ENCODE peak calls at places on chromosomes 2 and 18, in eight cellular contexts. One of them, this sample, is unnamed.

GRCh38 chr2:11750422-11750821 is 4.0 kb downstream of the LPIN1 start:
- DNase-seq in transverse colon: no peak
- DNase-seq in A549: no peak
- DNase-seq in tibial nerve: no peak
- DNase-seq in stomach: no peak
- DNase-seq in GM12878: peak; percentile 70
- DNase-seq in H1: no peak
- DNase-seq in K562: no peak
- DNase-seq in this sample: no peak

GRCh38 chr18:34224423-34225217 is at the start of gene NOL4:
- DNase-seq in H1: peak; percentile 93
- DNase-seq in GM12878: no peak
- DNase-seq in transverse colon: peak; percentile 60
- DNase-seq in stomach: peak; percentile 45
- DNase-seq in tibial nerve: no peak
- DNase-seq in K562: no peak
- DNase-seq in A549: peak; percentile 4
- DNase-seq in this sample: peak; percentile 85

GRCh38 chr18:26335139-26335933 is 109.1 kb downstream of the TAF4B start:
- DNase-seq in tibial nerve: no peak
- DNase-seq in GM12878: no peak
- DNase-seq in stomach: no peak
- DNase-seq in transverse colon: no peak
- DNase-seq in K562: no peak
- DNase-seq in H1: no peak
- DNase-seq in A549: no peak
- DNase-seq in this sample: no peak

GRCh38 chr2:171172980-171173542 is 12.4 kb upstream of the TLK1 start:
- DNase-seq in H1: no peak
- DNase-seq in A549: no peak
- DNase-seq in GM12878: no peak
- DNase-seq in K562: no peak
- DNase-seq in stomach: no peak
- DNase-seq in tibial nerve: no peak
- DNase-seq in transverse colon: no peak
- DNase-seq in this sample: no peak

GRCh38 chr2:235928751-235929370 is 239.3 kb downstream of the GBX2 start:
- DNase-seq in transverse colon: no peak
- DNase-seq in GM12878: no peak
- DNase-seq in stomach: no peak
- DNase-seq in A549: no peak
- DNase-seq in tibial nerve: no peak
- DNase-seq in K562: no peak
- DNase-seq in H1: no peak
- DNase-seq in this sample: no peak

GRCh38 chr2:160751021-160751420 is 257.4 kb upstream of the RBMS1 start:
- DNase-seq in GM12878: no peak
- DNase-seq in tibial nerve: no peak
- DNase-seq in K562: no peak
- DNase-seq in transverse colon: no peak
- DNase-seq in stomach: no peak
- DNase-seq in H1: no peak
- DNase-seq in A549: no peak
- DNase-seq in this sample: no peak

GRCh38 chr2:17300141-17300540 is 218.1 kb downstream of the RAD51AP2 start:
- DNase-seq in transverse colon: no peak
- DNase-seq in H1: no peak
- DNase-seq in stomach: no peak
- DNase-seq in GM12878: no peak
- DNase-seq in tibial nerve: no peak
- DNase-seq in A549: peak; percentile 31
- DNase-seq in K562: no peak
- DNase-seq in this sample: no peak

GRCh38 chr2:179559108-179559806 is 294.6 kb upstream of the SESTD1 start:
- DNase-seq in tibial nerve: no peak
- DNase-seq in transverse colon: no peak
- DNase-seq in GM12878: no peak
- DNase-seq in H1: no peak
- DNase-seq in A549: no peak
- DNase-seq in stomach: no peak
- DNase-seq in K562: no peak
- DNase-seq in this sample: no peak

GRCh38 chr2:37775908-37776250 is 104.4 kb upstream of the CDC42EP3 start:
- DNase-seq in K562: no peak
- DNase-seq in tibial nerve: peak; percentile 21
- DNase-seq in transverse colon: no peak
- DNase-seq in stomach: no peak
- DNase-seq in H1: no peak
- DNase-seq in A549: no peak
- DNase-seq in GM12878: no peak
- DNase-seq in this sample: no peak

GRCh38 chr2:197461073-197461472 is 7.7 kb downstream of the COQ10B start:
- DNase-seq in A549: no peak
- DNase-seq in GM12878: no peak
- DNase-seq in H1: no peak
- DNase-seq in transverse colon: no peak
- DNase-seq in K562: no peak
- DNase-seq in tibial nerve: no peak
- DNase-seq in stomach: no peak
- DNase-seq in this sample: no peak

GRCh38 chr2:60641866-60642788 is 88.7 kb upstream of the BCL11A start:
- DNase-seq in H1: peak; percentile 47
- DNase-seq in K562: peak; percentile 62
- DNase-seq in GM12878: no peak
- DNase-seq in tibial nerve: peak; percentile 43
- DNase-seq in transverse colon: peak; percentile 13
- DNase-seq in A549: peak; percentile 67
- DNase-seq in stomach: peak; percentile 29
- DNase-seq in this sample: no peak

GRCh38 chr2:222844323-222844722 is 16.5 kb upstream of the ACSL3 start:
- DNase-seq in K562: peak; percentile 42
- DNase-seq in GM12878: no peak
- DNase-seq in tibial nerve: no peak
- DNase-seq in stomach: no peak
- DNase-seq in A549: peak; percentile 71
- DNase-seq in transverse colon: no peak
- DNase-seq in H1: no peak
- DNase-seq in this sample: peak; percentile 30

GRCh38 chr2:205858781-205859478 is 176.6 kb downstream of the NRP2 start:
- DNase-seq in K562: no peak
- DNase-seq in H1: no peak
- DNase-seq in stomach: peak; percentile 40
- DNase-seq in transverse colon: peak; percentile 24
- DNase-seq in GM12878: no peak
- DNase-seq in tibial nerve: peak; percentile 23
- DNase-seq in A549: no peak
- DNase-seq in this sample: no peak

GRCh38 chr2:240981871-240982800 is 16.3 kb upstream of the SNED1 start:
- DNase-seq in stomach: no peak
- DNase-seq in GM12878: no peak
- DNase-seq in A549: no peak
- DNase-seq in H1: no peak
- DNase-seq in K562: no peak
- DNase-seq in transverse colon: peak; percentile 4
- DNase-seq in tibial nerve: no peak
- DNase-seq in this sample: peak; percentile 15

GRCh38 chr18:36546028-36546427 is 248.5 kb downstream of the FHOD3 start:
- DNase-seq in K562: no peak
- DNase-seq in GM12878: no peak
- DNase-seq in stomach: no peak
- DNase-seq in A549: no peak
- DNase-seq in tibial nerve: no peak
- DNase-seq in H1: no peak
- DNase-seq in transverse colon: no peak
- DNase-seq in this sample: no peak

GRCh38 chr2:23390152-23390551 is 5.2 kb downstream of the KLHL29 start:
- DNase-seq in tibial nerve: no peak
- DNase-seq in GM12878: no peak
- DNase-seq in H1: no peak
- DNase-seq in stomach: no peak
- DNase-seq in transverse colon: no peak
- DNase-seq in K562: peak; percentile 15
- DNase-seq in A549: no peak
- DNase-seq in this sample: no peak

GRCh38 chr2:238336151-238336550 is 15.8 kb downstream of the TRAF3IP1 start:
- DNase-seq in transverse colon: no peak
- DNase-seq in K562: no peak
- DNase-seq in A549: no peak
- DNase-seq in H1: no peak
- DNase-seq in GM12878: no peak
- DNase-seq in tibial nerve: no peak
- DNase-seq in stomach: no peak
- DNase-seq in this sample: no peak

GRCh38 chr2:109372171-109372568 is 241.6 kb downstream of the SEPTIN10 start:
- DNase-seq in K562: no peak
- DNase-seq in tibial nerve: no peak
- DNase-seq in A549: no peak
- DNase-seq in H1: peak; percentile 10
- DNase-seq in stomach: peak; percentile 7
- DNase-seq in transverse colon: no peak
- DNase-seq in GM12878: no peak
- DNase-seq in this sample: peak; percentile 7

GRCh38 chr18:61360440-61361383 is 27.5 kb downstream of the CDH20 start:
- DNase-seq in H1: no peak
- DNase-seq in GM12878: peak; percentile 13
- DNase-seq in stomach: no peak
- DNase-seq in tibial nerve: no peak
- DNase-seq in A549: no peak
- DNase-seq in transverse colon: no peak
- DNase-seq in K562: no peak
- DNase-seq in this sample: no peak

GRCh38 chr2:236967499-236967783 is 118.2 kb upstream of the COPS8 start:
- DNase-seq in A549: no peak
- DNase-seq in stomach: no peak
- DNase-seq in H1: no peak
- DNase-seq in K562: no peak
- DNase-seq in transverse colon: no peak
- DNase-seq in GM12878: no peak
- DNase-seq in tibial nerve: no peak
- DNase-seq in this sample: no peak
- H3K4me1 ChIP-seq in A549: peaks cover 5% of the 10 kb centered on the region
- H3K4me1 ChIP-seq in stomach: peaks cover 15% of the 10 kb centered on the region
- H3K4me1 ChIP-seq in H1: peaks cover 14% of the 10 kb centered on the region
- H3K4me1 ChIP-seq in K562: no peaks in the 10 kb centered on the region
- H3K4me1 ChIP-seq in transverse colon: no peaks in the 10 kb centered on the region
- H3K4me1 ChIP-seq in GM12878: no peaks in the 10 kb centered on the region
- H3K4me1 ChIP-seq in tibial nerve: no peaks in the 10 kb centered on the region
- H3K4me1 ChIP-seq in this sample: peaks cover 16% of the 10 kb centered on the region

DNA sequence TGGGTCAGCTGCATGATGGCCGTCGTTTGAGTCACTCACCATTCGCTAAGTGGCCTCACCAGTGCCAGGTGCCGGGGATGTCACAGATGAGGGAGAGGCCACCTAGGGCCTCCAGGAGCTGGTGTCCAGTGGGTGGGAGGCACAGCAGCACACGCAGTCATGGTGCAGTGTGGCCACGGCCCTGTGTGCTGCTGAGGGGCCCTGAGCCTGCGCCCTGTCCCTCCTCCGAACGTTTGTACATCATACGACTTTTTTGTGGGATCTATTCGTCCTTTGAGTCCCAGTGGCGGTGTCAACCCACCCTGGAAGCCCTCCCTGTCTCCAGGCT is 30.1 kb upstream of the ODC1 start:
- DNase-seq in H1: no peak
- DNase-seq in tibial nerve: no peak
- DNase-seq in GM12878: no peak
- DNase-seq in stomach: no peak
- DNase-seq in A549: no peak
- DNase-seq in transverse colon: no peak
- DNase-seq in K562: no peak
- DNase-seq in this sample: no peak
- TF ChIP-seq EP300 in H1: no peak
- TF ChIP-seq EP300 in tibial nerve: no peak
- TF ChIP-seq EP300 in GM12878: no peak
- TF ChIP-seq EP300 in stomach: no peak
- TF ChIP-seq EP300 in A549: no peak
- TF ChIP-seq EP300 in transverse colon: no peak
- TF ChIP-seq EP300 in K562: no peak
- TF ChIP-seq EP300 in this sample: no peak

DNA sequence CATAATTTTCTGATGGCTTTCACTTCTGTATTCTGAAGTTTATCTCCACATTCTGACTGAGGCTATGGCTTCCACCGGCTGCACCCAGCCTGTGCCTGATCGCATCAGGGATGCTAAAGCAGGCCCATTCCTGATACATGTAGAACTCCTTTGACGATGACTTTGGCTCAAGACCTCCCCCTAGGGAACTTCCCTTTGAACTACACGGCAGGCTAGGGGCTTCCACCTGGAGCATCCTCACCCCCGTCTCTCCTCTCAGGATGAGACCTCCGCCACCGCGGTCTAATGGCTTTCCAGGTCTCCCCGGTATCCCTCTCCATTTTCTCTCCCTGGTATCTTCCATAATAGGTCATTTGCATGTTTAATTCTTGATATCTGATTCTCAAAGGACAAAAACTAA is 214.9 kb upstream of the CHST9 start:
- DNase-seq in GM12878: no peak
- DNase-seq in stomach: no peak
- DNase-seq in A549: no peak
- DNase-seq in K562: no peak
- DNase-seq in H1: peak; percentile 74
- DNase-seq in tibial nerve: no peak
- DNase-seq in transverse colon: no peak
- DNase-seq in this sample: no peak
- TF ChIP-seq CTCF in GM12878: peak; percentile 14
- TF ChIP-seq CTCF in stomach: no peak
- TF ChIP-seq CTCF in A549: no peak
- TF ChIP-seq CTCF in K562: no peak
- TF ChIP-seq CTCF in H1: peak; percentile 68
- TF ChIP-seq CTCF in tibial nerve: no peak
- TF ChIP-seq CTCF in transverse colon: no peak
- TF ChIP-seq CTCF in this sample: no peak

GRCh38 chr2:174600349-174600748 is 2.7 kb upstream of the WIPF1 start:
- DNase-seq in H1: no peak
- DNase-seq in GM12878: no peak
- DNase-seq in transverse colon: no peak
- DNase-seq in K562: no peak
- DNase-seq in tibial nerve: no peak
- DNase-seq in A549: no peak
- DNase-seq in stomach: no peak
- DNase-seq in this sample: no peak

GRCh38 chr2:174596994-174597346 is 634 bp downstream of the WIPF1 start:
- DNase-seq in A549: no peak
- DNase-seq in tibial nerve: no peak
- DNase-seq in GM12878: no peak
- DNase-seq in stomach: no peak
- DNase-seq in transverse colon: no peak
- DNase-seq in H1: no peak
- DNase-seq in K562: no peak
- DNase-seq in this sample: no peak

GRCh38 chr2:174602741-174603140 is 5.1 kb upstream of the WIPF1 start:
- DNase-seq in A549: no peak
- DNase-seq in tibial nerve: no peak
- DNase-seq in stomach: no peak
- DNase-seq in K562: no peak
- DNase-seq in H1: no peak
- DNase-seq in GM12878: no peak
- DNase-seq in transverse colon: no peak
- DNase-seq in this sample: no peak

GRCh38 chr2:174597347-174598047 is at the start of gene WIPF1:
- DNase-seq in tibial nerve: no peak
- DNase-seq in H1: no peak
- DNase-seq in stomach: no peak
- DNase-seq in A549: no peak
- DNase-seq in K562: no peak
- DNase-seq in GM12878: peak; percentile 93
- DNase-seq in transverse colon: peak; percentile 60
- DNase-seq in this sample: no peak

GRCh38 chr2:174599310-174599941 is 1.8 kb upstream of the WIPF1 start:
- DNase-seq in stomach: no peak
- DNase-seq in GM12878: no peak
- DNase-seq in transverse colon: no peak
- DNase-seq in H1: no peak
- DNase-seq in K562: no peak
- DNase-seq in A549: no peak
- DNase-seq in tibial nerve: no peak
- DNase-seq in this sample: no peak
- H3K4me1 ChIP-seq in stomach: peaks cover 65% of the 10 kb centered on the region
- H3K4me1 ChIP-seq in GM12878: peaks cover 26% of the 10 kb centered on the region
- H3K4me1 ChIP-seq in transverse colon: peaks cover 5% of the 10 kb centered on the region
- H3K4me1 ChIP-seq in H1: no peaks in the 10 kb centered on the region
- H3K4me1 ChIP-seq in K562: no peaks in the 10 kb centered on the region
- H3K4me1 ChIP-seq in A549: peaks cover 5% of the 10 kb centered on the region
- H3K4me1 ChIP-seq in tibial nerve: no peaks in the 10 kb centered on the region
- H3K4me1 ChIP-seq in this sample: peaks cover 21% of the 10 kb centered on the region

This sample was measured in upper lobe of left lung.